ENCODE peak calls at places on chromosomes 7 and 10, in eight cellular contexts. V is CD14-positive monocyte, R is fibroblast of mammary gland, O is coronary artery, B is NB4, Z is progenitor cell of endocrine pancreas, M is A549, T is AG04449. W is an unnamed sample.

GRCh38 chr7:151615058-151615457 is 95.4 kb upstream of the RHEB start:
- DNase-seq in R (no peak), M (no peak), V (no peak), O (no peak), T (no peak), B (no peak), Z (no peak), W (no peak)

GRCh38 chr7:38858281-38858884 is 50.6 kb downstream of the VPS41 start:
- DNase-seq in R (peak), V (no peak), O (no peak), B (no peak), T (no peak), M (no peak), Z (no peak), W (no peak)

GRCh38 chr10:113058175-113058961 is 108.3 kb downstream of the TCF7L2 start:
- DNase-seq in T (peak), Z (no peak), B (no peak), M (no peak), R (peak), O (no peak), V (no peak), W (no peak)

GRCh38 chr10:128846927-128847326 is 620.1 kb upstream of the MGMT start:
- DNase-seq in M (no peak), B (no peak), V (no peak), Z (no peak), O (no peak), R (no peak), T (no peak), W (no peak)

GRCh38 chr7:141097430-141097829 is 23.6 kb downstream of the TMEM178B start:
- DNase-seq in Z (peak), T (no peak), R (peak), O (no peak), V (no peak), B (peak), M (no peak), W (peak)

GRCh38 chr10:87092861-87093460 is 1.7 kb downstream of the GLUD1 start:
- DNase-seq in O (no peak), M (no peak), T (no peak), R (peak), Z (no peak), V (no peak), B (peak), W (no peak)

GRCh38 chr10:78742730-78743615 is 325.8 kb upstream of the ZMIZ1 start:
- DNase-seq in T (no peak), R (peak), B (peak), M (no peak), Z (no peak), O (no peak), V (peak), W (peak)

GRCh38 chr10:24515481-24515880 is 208.2 kb downstream of the ARHGAP21 start:
- DNase-seq in R (no peak), B (no peak), T (no peak), M (no peak), V (no peak), Z (no peak), O (no peak), W (no peak)

GRCh38 chr10:77554996-77555397 is 82.6 kb downstream of the KCNMA1 start:
- DNase-seq in V (peak), Z (no peak), R (no peak), O (no peak), M (no peak), T (no peak), B (peak), W (no peak)

GRCh38 chr10:70302292-70302691 is 18.5 kb upstream of the NPFFR1 start:
- DNase-seq in M (no peak), Z (no peak), R (peak), O (no peak), B (peak), T (peak), V (no peak), W (no peak)

GRCh38 chr10:24196426-24197039 is 12.4 kb upstream of the KIAA1217 start:
- DNase-seq in V (no peak), Z (peak), O (no peak), M (peak), R (peak), T (no peak), B (peak), W (peak)

GRCh38 chr10:44724415-44725174 is 186.5 kb upstream of the TMEM72 start:
- DNase-seq in Z (no peak), M (no peak), T (peak), B (peak), O (no peak), V (no peak), R (peak), W (no peak)

GRCh38 chr10:37831495-37832333 is 25.7 kb downstream of the ZNF248 start:
- DNase-seq in V (no peak), T (no peak), B (no peak), R (peak), O (no peak), Z (no peak), M (no peak), W (no peak)

GRCh38 chr7:116425647-116426209 is 73.8 kb upstream of the CAV2 start:
- DNase-seq in T (no peak), M (no peak), Z (no peak), V (no peak), O (no peak), B (no peak), R (no peak), W (no peak)

GRCh38 chr7:105295626-105296352 is 92.9 kb downstream of the SRPK2 start:
- DNase-seq in O (no peak), B (peak), T (no peak), V (no peak), R (no peak), M (no peak), Z (no peak), W (no peak)

GRCh38 chr10:119253433-119254174 is 46.2 kb downstream of the GRK5 start:
- DNase-seq in V (no peak), M (peak), O (peak), R (peak), B (no peak), Z (no peak), T (peak), W (peak)

GRCh38 chr7:156438011-156438410 is 202.6 kb upstream of the RNF32 start:
- DNase-seq in O (no peak), V (no peak), Z (no peak), M (no peak), T (no peak), B (no peak), R (no peak), W (no peak)

GRCh38 chr10:124155781-124156401 is 62.5 kb upstream of the CHST15 start:
- DNase-seq in R (peak), O (no peak), Z (no peak), T (no peak), B (no peak), M (no peak), V (no peak), W (peak)

GRCh38 chr10:119608316-119609155 is 11.8 kb upstream of the TIAL1 start:
- DNase-seq in R (peak), Z (no peak), T (no peak), V (no peak), B (peak), M (peak), O (no peak), W (peak)

GRCh38 chr7:81284576-81284975 is 365.7 kb upstream of the SEMA3C start:
- DNase-seq in T (peak), O (no peak), R (peak), V (no peak), Z (no peak), M (no peak), B (no peak), W (no peak)

GRCh38 chr7:81280531-81280930 is 361.7 kb upstream of the SEMA3C start:
- DNase-seq in M (no peak), B (no peak), R (peak), O (no peak), T (no peak), Z (no peak), V (no peak), W (no peak)

DNA sequence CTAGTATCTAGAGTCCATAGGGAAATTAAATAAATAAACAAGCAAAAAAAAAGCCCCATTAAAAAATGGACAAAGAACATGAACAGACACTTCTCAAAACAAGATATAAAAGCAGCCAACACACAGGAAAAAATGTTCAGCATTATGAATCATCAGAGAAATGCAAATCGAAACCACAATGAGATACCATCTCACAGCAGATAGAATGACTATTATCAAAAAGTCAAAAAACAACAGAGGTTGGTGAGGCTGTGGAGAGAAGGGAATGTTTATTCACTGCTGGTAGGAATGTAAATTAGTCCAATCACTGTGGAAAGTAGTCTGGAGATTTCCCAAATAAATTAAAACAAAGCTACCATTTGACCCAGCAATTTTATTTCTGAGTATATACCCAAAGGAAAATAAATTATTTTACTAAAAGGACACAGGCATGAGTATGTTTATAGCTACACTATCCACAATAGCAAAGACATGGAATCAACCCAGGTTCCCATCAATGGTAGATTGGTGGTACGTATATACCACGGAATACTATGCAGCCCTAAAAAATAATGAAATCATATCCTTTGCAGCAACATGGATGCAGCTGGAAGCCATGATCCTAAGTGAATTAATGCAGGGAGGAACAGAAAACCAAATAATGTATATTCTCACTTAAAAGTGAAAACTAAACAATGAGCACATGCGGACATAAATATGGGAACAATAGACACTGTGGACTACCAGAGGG is 366.5 kb upstream of the SEMA3C start:
- DNase-seq in Z (no peak), T (peak), O (no peak), R (peak), V (no peak), B (no peak), M (no peak), W (no peak)
- TF ChIP-seq CTCF in Z (no peak), T (no peak), O (no peak), R (no peak), V (no peak), B (no peak), M (no peak), W (no peak)

GRCh38 chr7:134031835-134032617 is 95.1 kb upstream of the LRGUK start:
- DNase-seq in R (peak), O (no peak), T (no peak), V (no peak), B (no peak), M (no peak), Z (no peak), W (no peak)
- TF ChIP-seq CTCF in R (peak), O (no peak), T (no peak), V (no peak), B (no peak), M (peak), Z (no peak), W (no peak)

DNA sequence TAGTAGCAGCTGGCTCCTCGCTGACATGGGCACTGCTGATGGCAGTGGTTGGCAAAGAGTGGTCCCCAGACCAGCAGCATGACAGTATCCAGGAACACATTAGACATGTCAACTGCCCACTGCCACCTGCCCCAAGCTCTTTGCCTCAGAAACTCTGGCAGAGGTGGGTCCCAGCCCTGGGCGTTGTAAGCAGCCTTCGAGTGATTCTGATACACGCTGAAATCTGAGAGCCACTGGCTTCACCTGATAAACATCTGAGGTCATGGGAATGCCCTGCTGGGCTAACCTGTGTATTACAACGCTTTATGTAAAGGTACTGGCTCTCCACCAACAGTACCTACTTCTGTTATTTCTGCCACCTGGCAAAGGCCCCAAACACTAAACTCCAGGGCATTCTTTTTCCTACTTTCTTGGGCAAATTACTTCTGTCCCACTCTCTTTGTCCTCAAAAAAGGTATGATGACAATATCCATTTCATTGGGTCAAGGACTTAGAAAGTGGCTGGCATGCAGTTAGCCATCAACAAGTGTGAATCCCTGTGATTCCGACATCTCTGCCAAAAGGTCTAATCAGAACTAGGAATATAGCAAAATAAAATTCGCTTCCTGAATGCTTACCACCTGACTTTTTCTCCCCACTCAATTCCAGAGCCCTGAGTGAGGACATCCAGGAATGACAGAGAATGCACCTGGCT is 9.2 kb downstream of the SGMS1 start:
- DNase-seq in R (no peak), T (no peak), O (no peak), V (no peak), Z (no peak), B (no peak), M (peak), W (peak)
- TF ChIP-seq CTCF in R (peak), T (no peak), O (no peak), V (peak), Z (peak), B (no peak), M (no peak), W (peak)

GRCh38 chr10:133391761-133392518 is 2.0 kb upstream of the MTG1 start:
- DNase-seq in V (no peak), O (no peak), B (no peak), T (no peak), R (no peak), M (no peak), Z (no peak), W (no peak)

GRCh38 chr10:133393401-133394063 is 425 bp upstream of the MTG1 start:
- DNase-seq in O (no peak), R (no peak), B (no peak), V (no peak), T (no peak), M (no peak), Z (no peak), W (no peak)

GRCh38 chr10:133396035-133396624 is 2.2 kb downstream of the MTG1 start:
- DNase-seq in V (no peak), T (no peak), R (no peak), M (no peak), O (peak), B (no peak), Z (no peak), W (no peak)

GRCh38 chr10:133394801-133395221 is 854 bp downstream of the MTG1 start:
- DNase-seq in V (no peak), T (no peak), M (no peak), R (no peak), B (no peak), O (no peak), Z (no peak), W (no peak)

GRCh38 chr10:133394064-133394663 is at the start of gene MTG1:
- DNase-seq in Z (peak), V (peak), R (peak), M (peak), T (no peak), O (peak), B (peak), W (peak)
- TF ChIP-seq CTCF in Z (peak), V (no peak), R (no peak), M (no peak), T (peak), O (no peak), B (no peak), W (no peak)

GRCh38 chr7:24597014-24597413 is 23.8 kb downstream of the PALS2 start:
- DNase-seq in T (no peak), M (no peak), B (no peak), Z (no peak), O (no peak), R (no peak), V (no peak), W (no peak)

GRCh38 chr7:24595671-24596418 is 22.6 kb downstream of the PALS2 start:
- DNase-seq in V (no peak), O (no peak), Z (no peak), B (no peak), R (no peak), M (no peak), T (no peak), W (no peak)

GRCh38 chr7:24587853-24588252 is 14.6 kb downstream of the PALS2 start:
- DNase-seq in R (no peak), M (no peak), T (no peak), B (peak), Z (no peak), O (no peak), V (no peak), W (peak)

DNA sequence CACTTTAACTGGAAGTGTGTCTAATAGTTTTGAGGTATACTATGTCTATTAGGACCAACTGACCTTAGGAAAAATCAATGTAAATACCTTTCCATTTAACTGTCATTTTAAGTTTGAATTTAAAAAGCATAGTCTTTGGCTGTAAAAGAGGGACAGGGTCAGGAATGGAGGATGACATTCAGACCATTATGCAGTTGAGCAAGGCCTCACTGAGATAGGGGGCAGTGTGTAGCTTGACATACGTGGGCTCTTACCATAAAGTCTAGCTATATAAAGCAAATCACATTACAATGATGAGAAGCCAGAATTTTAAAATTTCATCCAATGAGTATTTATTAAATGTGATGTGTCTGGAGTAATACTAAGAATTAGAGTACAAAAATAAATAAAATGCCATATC is 17.9 kb downstream of the PALS2 start:
- DNase-seq in Z (no peak), T (no peak), R (no peak), O (no peak), M (no peak), V (no peak), B (no peak), W (no peak)
- TF ChIP-seq CTCF in Z (no peak), T (no peak), R (peak), O (no peak), M (no peak), V (no peak), B (no peak), W (no peak)

GRCh38 chr7:107744345-107744750 is 406 bp downstream of the CBLL1 start:
- DNase-seq in O (no peak), Z (no peak), M (no peak), R (peak), T (no peak), B (no peak), V (no peak), W (no peak)

GRCh38 chr7:107743567-107744344 is at the start of gene CBLL1:
- DNase-seq in V (peak), B (peak), M (peak), Z (peak), R (peak), T (peak), O (peak), W (peak)

GRCh38 chr7:107746006-107746405 is 2.1 kb downstream of the CBLL1 start:
- DNase-seq in R (no peak), O (no peak), M (no peak), V (no peak), Z (no peak), T (no peak), B (no peak), W (no peak)

GRCh38 chr7:107742678-107743566 is 1.0 kb upstream of the CBLL1 start:
- DNase-seq in O (peak), V (peak), R (no peak), B (peak), M (peak), T (no peak), Z (peak), W (peak)
- TF ChIP-seq CTCF in O (peak), V (no peak), R (no peak), B (no peak), M (no peak), T (no peak), Z (no peak), W (no peak)

DNA sequence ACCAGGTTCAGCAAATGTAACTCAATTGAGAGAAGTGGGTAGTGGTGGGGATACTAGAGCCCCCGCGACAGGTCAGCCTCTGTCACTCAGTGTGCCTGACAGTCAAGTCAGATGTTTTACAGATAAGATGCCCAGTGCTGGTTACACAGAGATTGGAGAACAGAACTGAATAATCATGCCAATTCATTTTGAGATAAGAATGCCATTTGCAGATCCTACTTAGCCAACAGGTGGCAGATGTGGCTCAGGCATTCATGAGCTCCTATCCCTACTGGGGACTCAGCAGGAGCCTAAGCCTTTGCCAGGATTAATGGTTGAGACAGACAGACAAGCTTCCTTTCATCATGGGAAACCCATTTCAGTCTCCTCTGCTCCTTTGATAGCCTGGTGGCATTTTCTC is 137.8 kb downstream of the MAPK8 start:
- DNase-seq in Z (no peak), M (no peak), O (no peak), V (no peak), B (peak), T (no peak), R (peak), W (no peak)
- TF ChIP-seq CTCF in Z (peak), M (peak), O (no peak), V (no peak), B (peak), T (peak), R (peak), W (peak)

GRCh38 chr7:111763221-111763791 is 201.0 kb upstream of the IMMP2L start:
- DNase-seq in V (no peak), T (no peak), Z (no peak), O (no peak), M (peak), R (peak), B (peak), W (peak)
- TF ChIP-seq CTCF in V (peak), T (peak), Z (peak), O (peak), M (peak), R (peak), B (peak), W (peak)

GRCh38 chr10:125562737-125563136 is 120.2 kb downstream of the TEX36 start:
- DNase-seq in M (no peak), B (no peak), Z (no peak), R (no peak), T (no peak), O (no peak), V (no peak), W (no peak)
- TF ChIP-seq CTCF in M (no peak), B (no peak), Z (no peak), R (no peak), T (no peak), O (no peak), V (no peak), W (no peak)

GRCh38 chr7:4763091-4763793 is 12.2 kb upstream of the AP5Z1 start:
- DNase-seq in M (no peak), O (no peak), B (no peak), T (no peak), V (no peak), Z (no peak), R (no peak), W (no peak)

GRCh38 chr7:4763794-4764185 is 11.6 kb upstream of the AP5Z1 start:
- DNase-seq in M (no peak), Z (no peak), O (no peak), R (no peak), B (no peak), V (no peak), T (no peak), W (no peak)

GRCh38 chr7:4764402-4765007 is 10.9 kb upstream of the AP5Z1 start:
- DNase-seq in Z (no peak), T (no peak), V (no peak), B (peak), R (no peak), O (no peak), M (no peak), W (no peak)

GRCh38 chr7:4766666-4767530 is 8.5 kb upstream of the AP5Z1 start:
- DNase-seq in V (no peak), B (no peak), Z (no peak), O (no peak), R (no peak), T (no peak), M (no peak), W (no peak)

GRCh38 chr7:4765776-4766490 is 9.5 kb upstream of the AP5Z1 start:
- DNase-seq in Z (no peak), V (no peak), B (no peak), R (no peak), O (no peak), M (no peak), T (no peak), W (no peak)
- TF ChIP-seq CTCF in Z (peak), V (no peak), B (peak), R (peak), O (no peak), M (peak), T (peak), W (peak)